ENCODE peak calls at places on chromosomes 16 and 17, in six cellular contexts. J is mesendoderm; D is activated naive CD4-positive, alpha-beta T cell treated with Interleukin-2 at 50 U/mL for 16 hours; L is activated CD4-positive, alpha-beta memory T cell treated with anti-CD3 and anti-CD28 coated beads for 36 hours; P is stimulated activated CD8-positive, alpha-beta memory T cell treated with anti-CD3 and anti-CD28 coated beads, Interleukin-4, amount 100 ng/mL, for 1 hour; S is amniotic stem cell. T is an unnamed sample.

GRCh38 chr17:57561072-57561861 is 183.8 kb downstream of the CCDC182 start:
- DNase-seq in S (no peak), P (no peak), L (no peak), D (no peak), J (no peak), T (no peak)

GRCh38 chr17:45433136-45433535 is 466 bp upstream of the ARHGAP27 start:
- DNase-seq in S (no peak), J (no peak), D (no peak), L (no peak), P (no peak), T (no peak)

GRCh38 chr17:82963104-82963950 is 116.1 kb upstream of the METRNL start:
- DNase-seq in J (peak), P (no peak), S (peak), L (peak), D (no peak), T (peak)

GRCh38 chr17:15446036-15446435 is 21.4 kb downstream of the CDRT4 start:
- DNase-seq in D (no peak), L (peak), S (no peak), P (no peak), J (peak), T (peak)

GRCh38 chr17:4833941-4834501 is 881 bp downstream of the MINK1 start:
- DNase-seq in S (no peak), D (no peak), P (no peak), L (peak), J (peak), T (peak)

GRCh38 chr16:10183606-10183959 is 1.4 kb upstream of the GRIN2A start:
- DNase-seq in P (no peak), L (no peak), J (peak), D (no peak), S (no peak), T (no peak)

GRCh38 chr16:53501216-53501859 is 1.7 kb downstream of the AKTIP start:
- DNase-seq in S (no peak), L (no peak), J (peak), D (no peak), P (no peak), T (no peak)

GRCh38 chr17:17830740-17831207 is 6.0 kb downstream of the SREBF1 start:
- DNase-seq in D (no peak), L (no peak), S (no peak), P (no peak), J (no peak), T (no peak)

GRCh38 chr17:49755681-49756283 is 8.1 kb downstream of the FAM117A start:
- DNase-seq in P (no peak), J (no peak), D (no peak), S (no peak), L (no peak), T (no peak)

GRCh38 chr17:58312824-58313223 is 15.8 kb downstream of the TSPOAP1 start:
- DNase-seq in P (no peak), D (no peak), S (no peak), L (no peak), J (no peak), T (no peak)

GRCh38 chr16:1929105-1929504 is 10.9 kb upstream of the HS3ST6 start:
- DNase-seq in L (peak), P (no peak), S (no peak), J (no peak), D (no peak), T (peak)

GRCh38 chr17:58250344-58251011 is 12.1 kb downstream of the LPO start:
- DNase-seq in J (no peak), D (no peak), P (no peak), L (no peak), S (no peak), T (no peak)

GRCh38 chr16:62760398-62760797 is 724.2 kb upstream of the CDH8 start:
- DNase-seq in S (no peak), L (no peak), D (no peak), J (no peak), P (no peak), T (no peak)

GRCh38 chr17:35119370-35120185 is at the start of gene RAD51D:
- DNase-seq in D (peak), J (peak), S (peak), P (peak), L (peak), T (peak)

GRCh38 chr16:897200-897543 is 73.6 kb downstream of the LMF1 start:
- DNase-seq in S (no peak), D (no peak), J (no peak), P (no peak), L (no peak), T (no peak)

GRCh38 chr17:79083191-79083971 is 8.8 kb downstream of the ENGASE start:
- DNase-seq in D (no peak), J (no peak), P (no peak), S (no peak), L (no peak), T (no peak)

GRCh38 chr17:43701318-43701743 is 39.6 kb upstream of the MEOX1 start:
- DNase-seq in P (peak), L (peak), S (peak), D (peak), J (no peak), T (peak)

GRCh38 chr16:28292731-28293588 is 635 bp downstream of the SBK1 start:
- DNase-seq in L (peak), S (no peak), J (peak), D (peak), P (no peak), T (peak)

GRCh38 chr17:78707016-78707415 is 75.1 kb downstream of the CYTH1 start:
- DNase-seq in S (peak), D (no peak), J (no peak), L (no peak), P (no peak), T (no peak)

GRCh38 chr16:1760911-1761310 is 10.4 kb downstream of the NME3 start:
- DNase-seq in L (no peak), J (no peak), D (no peak), P (no peak), S (no peak), T (no peak)

GRCh38 chr16:88665148-88665547 is 2.3 kb upstream of the MVD start:
- DNase-seq in S (no peak), P (no peak), L (no peak), D (no peak), J (no peak), T (no peak)

GRCh38 chr16:66273036-66273435 is 93.5 kb upstream of the CDH5 start:
- DNase-seq in P (no peak), J (no peak), L (no peak), D (no peak), S (no peak), T (no peak)

GRCh38 chr16:84884311-84885023 is 64.7 kb downstream of the CRISPLD2 start:
- DNase-seq in S (no peak), L (no peak), J (peak), D (no peak), P (no peak), T (peak)

GRCh38 chr17:51298508-51299371 is 38.4 kb downstream of the UTP18 start:
- DNase-seq in L (no peak), J (peak), P (no peak), S (no peak), D (no peak), T (no peak)

GRCh38 chr16:88764913-88765349 is 20.1 kb downstream of the PIEZO1 start:
- DNase-seq in S (no peak), P (no peak), J (peak), D (no peak), L (no peak), T (no peak)

GRCh38 chr16:1287982-1288670 is 21.3 kb upstream of the UBE2I start:
- DNase-seq in L (no peak), J (no peak), D (no peak), S (no peak), P (no peak), T (no peak)

GRCh38 chr16:48430890-48431289 is 45.7 kb upstream of the SIAH1 start:
- DNase-seq in D (no peak), L (no peak), P (no peak), S (no peak), J (no peak), T (no peak)

GRCh38 chr17:67525239-67526135 is 148.4 kb downstream of the PITPNC1 start:
- DNase-seq in J (no peak), P (no peak), L (no peak), D (no peak), S (no peak), T (no peak)

GRCh38 chr17:76797441-76797840 is 59.5 kb downstream of the MFSD11 start:
- DNase-seq in S (no peak), J (peak), D (no peak), L (no peak), P (no peak), T (no peak)

GRCh38 chr17:62562656-62563055 is 64.8 kb upstream of the MRC2 start:
- DNase-seq in S (no peak), L (no peak), P (no peak), D (no peak), J (no peak), T (no peak)

GRCh38 chr17:48294989-48295892 is 134.8 kb downstream of the SKAP1 start:
- DNase-seq in S (no peak), P (no peak), D (no peak), J (no peak), L (no peak), T (no peak)

GRCh38 chr16:67673712-67674580 is 7.3 kb downstream of the C16orf86 start:
- DNase-seq in L (no peak), S (no peak), D (no peak), P (no peak), J (no peak), T (no peak)

T was measured in stimulated activated CD4-positive, alpha-beta T cell treated with anti-CD3 and anti-CD28 coated beads, Interleukin-15, amount 100 ng/mL, for 24 hours.